ENCODE peak calls at places on chromosome 20, in four cellular contexts. One of them, this sample, is unnamed.

GRCh38 chr20:60993647-60994046 is 258.4 kb upstream of the CDH4 start:
- DNase-seq in HepG2: no peak
- DNase-seq in GM12878: no peak
- DNase-seq in K562: no peak
- DNase-seq in this sample: peak

GRCh38 chr20:53763707-53764415 is 170.2 kb upstream of the ZNF217 start:
- DNase-seq in HepG2: peak
- DNase-seq in GM12878: no peak
- DNase-seq in K562: no peak
- DNase-seq in this sample: no peak

GRCh38 chr20:9068896-9069663 is at the start of gene PLCB4:
- DNase-seq in K562: peak
- DNase-seq in GM12878: no peak
- DNase-seq in HepG2: no peak
- DNase-seq in this sample: peak

GRCh38 chr20:326645-327031 is 1.3 kb downstream of the SOX12 start:
- DNase-seq in HepG2: no peak
- DNase-seq in GM12878: no peak
- DNase-seq in K562: no peak
- DNase-seq in this sample: no peak

GRCh38 chr20:3661060-3661820 is 2.0 kb downstream of the GFRA4 start:
- DNase-seq in GM12878: no peak
- DNase-seq in HepG2: no peak
- DNase-seq in K562: no peak
- DNase-seq in this sample: no peak

GRCh38 chr20:43751167-43752050 is 24.6 kb upstream of the GTSF1L start:
- DNase-seq in HepG2: no peak
- DNase-seq in K562: no peak
- DNase-seq in GM12878: peak
- DNase-seq in this sample: no peak

GRCh38 chr20:24934101-24934661 is 14.9 kb upstream of the CST7 start:
- DNase-seq in HepG2: no peak
- DNase-seq in GM12878: no peak
- DNase-seq in K562: no peak
- DNase-seq in this sample: no peak

GRCh38 chr20:41540916-41541315 is 77.3 kb downstream of the CHD6 start:
- DNase-seq in GM12878: no peak
- DNase-seq in K562: no peak
- DNase-seq in HepG2: no peak
- DNase-seq in this sample: no peak

GRCh38 chr20:36330091-36330490 is 24.0 kb downstream of the DLGAP4 start:
- DNase-seq in K562: no peak
- DNase-seq in GM12878: no peak
- DNase-seq in HepG2: no peak
- DNase-seq in this sample: no peak

GRCh38 chr20:7516631-7517051 is 423.6 kb downstream of the HAO1 start:
- DNase-seq in GM12878: no peak
- DNase-seq in HepG2: no peak
- DNase-seq in K562: no peak
- DNase-seq in this sample: no peak

GRCh38 chr20:3238616-3239025 is 369 bp downstream of the SLC4A11 start:
- DNase-seq in GM12878: no peak
- DNase-seq in K562: peak
- DNase-seq in HepG2: no peak
- DNase-seq in this sample: peak

GRCh38 chr20:54227241-54227640 is 19.4 kb downstream of the PFDN4 start:
- DNase-seq in K562: no peak
- DNase-seq in HepG2: no peak
- DNase-seq in GM12878: no peak
- DNase-seq in this sample: no peak

GRCh38 chr20:19911810-19912382 is 105.3 kb upstream of the NAA20 start:
- DNase-seq in GM12878: no peak
- DNase-seq in HepG2: no peak
- DNase-seq in K562: no peak
- DNase-seq in this sample: no peak

GRCh38 chr20:58054744-58055373 is 173.6 kb downstream of the ANKRD60 start:
- DNase-seq in K562: no peak
- DNase-seq in GM12878: no peak
- DNase-seq in HepG2: no peak
- DNase-seq in this sample: no peak

GRCh38 chr20:44759595-44759994 is 13.9 kb downstream of the KCNK15 start:
- DNase-seq in K562: no peak
- DNase-seq in HepG2: no peak
- DNase-seq in GM12878: no peak
- DNase-seq in this sample: no peak

GRCh38 chr20:45823949-45824835 is 2.9 kb downstream of the TNNC2 start:
- DNase-seq in K562: no peak
- DNase-seq in HepG2: peak
- DNase-seq in GM12878: no peak
- DNase-seq in this sample: no peak

GRCh38 chr20:237479-237878 is 10.4 kb downstream of the DEFB129 start:
- DNase-seq in K562: no peak
- DNase-seq in HepG2: no peak
- DNase-seq in GM12878: no peak
- DNase-seq in this sample: no peak

GRCh38 chr20:2179957-2180356 is 78.3 kb downstream of the STK35 start:
- DNase-seq in GM12878: no peak
- DNase-seq in HepG2: no peak
- DNase-seq in K562: no peak
- DNase-seq in this sample: no peak

GRCh38 chr20:14712302-14712739 is 374.9 kb upstream of the FLRT3 start:
- DNase-seq in GM12878: no peak
- DNase-seq in HepG2: no peak
- DNase-seq in K562: no peak
- DNase-seq in this sample: no peak

GRCh38 chr20:4161447-4162251 is 146.3 kb upstream of the RNF24 start:
- DNase-seq in K562: no peak
- DNase-seq in GM12878: peak
- DNase-seq in HepG2: peak
- DNase-seq in this sample: no peak

GRCh38 chr20:13148402-13148801 is 72.7 kb upstream of the ISM1 start:
- DNase-seq in K562: no peak
- DNase-seq in GM12878: no peak
- DNase-seq in HepG2: no peak
- DNase-seq in this sample: no peak

GRCh38 chr20:13207016-13207415 is 14.1 kb upstream of the ISM1 start:
- DNase-seq in K562: no peak
- DNase-seq in GM12878: no peak
- DNase-seq in HepG2: no peak
- DNase-seq in this sample: no peak

GRCh38 chr20:6582449-6582848 is 185.0 kb upstream of the BMP2 start:
- DNase-seq in HepG2: no peak
- DNase-seq in GM12878: no peak
- DNase-seq in K562: no peak
- DNase-seq in this sample: no peak

GRCh38 chr20:33093582-33093981 is 14.1 kb downstream of the BPIFB4 start:
- DNase-seq in HepG2: no peak
- DNase-seq in K562: no peak
- DNase-seq in GM12878: no peak
- DNase-seq in this sample: no peak

GRCh38 chr20:57059055-57059617 is 207.3 kb downstream of the BMP7 start:
- DNase-seq in K562: no peak
- DNase-seq in HepG2: no peak
- DNase-seq in GM12878: no peak
- DNase-seq in this sample: no peak

GRCh38 chr20:62009322-62009721 is 56.4 kb downstream of the TAF4 start:
- DNase-seq in HepG2: no peak
- DNase-seq in GM12878: no peak
- DNase-seq in K562: no peak
- DNase-seq in this sample: no peak

GRCh38 chr20:53655909-53656652 is 62.4 kb upstream of the ZNF217 start:
- DNase-seq in K562: no peak
- DNase-seq in HepG2: no peak
- DNase-seq in GM12878: no peak
- DNase-seq in this sample: no peak

GRCh38 chr20:56451056-56451765 is 17.2 kb upstream of the RTF2 start:
- DNase-seq in HepG2: no peak
- DNase-seq in GM12878: no peak
- DNase-seq in K562: no peak
- DNase-seq in this sample: no peak

GRCh38 chr20:45902199-45902701 is 9.7 kb downstream of the PLTP start:
- DNase-seq in GM12878: no peak
- DNase-seq in K562: no peak
- DNase-seq in HepG2: no peak
- DNase-seq in this sample: no peak

GRCh38 chr20:46764068-46764467 is 54.6 kb downstream of the SLC2A10 start:
- DNase-seq in GM12878: no peak
- DNase-seq in HepG2: no peak
- DNase-seq in K562: no peak
- DNase-seq in this sample: no peak

DNA sequence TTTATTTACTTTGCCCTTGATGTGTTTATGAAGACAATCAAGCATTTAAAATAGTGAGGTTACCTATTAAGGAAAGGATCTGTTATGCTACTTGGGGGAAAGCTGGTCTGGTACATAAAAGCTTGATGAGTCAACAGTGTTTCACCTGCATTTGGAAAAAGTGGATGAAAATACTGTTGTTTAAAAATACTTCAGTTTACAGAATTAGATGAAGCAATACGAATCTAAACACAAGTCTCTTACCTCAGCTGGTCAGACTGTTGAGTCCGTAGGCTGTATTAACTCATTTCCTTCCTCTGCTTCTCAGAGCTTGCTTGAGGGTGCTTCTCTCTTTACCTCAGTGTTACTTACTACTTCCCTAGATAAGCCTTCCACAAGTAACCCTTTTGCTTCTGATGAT is 36.1 kb downstream of the NKX2-4 start:
- DNase-seq in GM12878: no peak
- DNase-seq in K562: no peak
- DNase-seq in HepG2: no peak
- DNase-seq in this sample: no peak
- TF ChIP-seq FOXM1 in GM12878: no peak
- TF ChIP-seq FOXM1 in K562: no peak
- TF ChIP-seq FOXM1 in HepG2: no peak
- TF ChIP-seq FOXM1 in this sample: no peak

GRCh38 chr20:59175861-59176260 is 12.2 kb downstream of the ZNF831 start:
- DNase-seq in K562: no peak
- DNase-seq in HepG2: no peak
- DNase-seq in GM12878: no peak
- DNase-seq in this sample: no peak
- TF ChIP-seq BHLHE40 in K562: no peak
- TF ChIP-seq BHLHE40 in HepG2: no peak
- TF ChIP-seq BHLHE40 in GM12878: no peak
- TF ChIP-seq BHLHE40 in this sample: no peak

GRCh38 chr20:49171928-49172327 is 16.2 kb downstream of the STAU1 start:
- DNase-seq in HepG2: no peak
- DNase-seq in K562: no peak
- DNase-seq in GM12878: no peak
- DNase-seq in this sample: no peak
- TF ChIP-seq FOXM1 in HepG2: no peak
- TF ChIP-seq FOXM1 in K562: no peak
- TF ChIP-seq FOXM1 in GM12878: no peak
- TF ChIP-seq FOXM1 in this sample: no peak

DNA sequence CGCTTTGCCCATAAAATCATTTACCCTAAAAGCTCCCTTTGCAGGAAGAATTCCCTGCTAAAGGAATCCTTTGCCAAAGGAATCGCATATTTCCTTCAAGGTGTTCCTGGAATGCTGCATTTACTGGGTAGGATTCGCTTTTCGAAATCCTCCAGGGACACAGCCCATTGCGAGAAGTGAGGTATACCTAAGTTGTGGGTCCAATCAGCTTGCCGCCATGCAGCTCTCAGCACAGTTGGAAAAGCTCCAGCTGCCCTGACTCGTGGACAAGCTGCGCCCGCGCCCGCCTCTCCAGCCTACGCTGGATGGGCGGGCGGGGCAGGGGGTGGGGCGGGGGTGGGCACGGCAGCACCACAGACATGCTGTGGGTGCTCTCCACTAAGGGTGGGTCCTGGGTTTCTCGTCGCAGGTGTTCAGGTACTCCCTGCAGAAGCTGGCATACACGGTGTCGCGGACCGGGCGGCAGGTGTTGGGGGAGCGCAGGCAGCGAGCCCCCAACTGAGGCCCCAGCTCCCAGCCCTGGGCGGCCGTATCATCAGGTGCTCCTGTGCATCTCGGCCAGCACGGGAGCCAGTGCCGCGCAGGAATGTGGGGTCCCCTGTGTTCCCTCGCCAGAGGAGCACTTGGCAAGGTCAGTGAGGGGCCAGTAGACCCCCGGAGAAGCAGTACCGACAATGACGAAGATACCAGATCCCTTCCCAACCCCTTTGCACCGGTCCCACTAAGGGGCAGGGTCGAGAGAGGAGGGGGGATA is 1.4 kb downstream of the NNAT start:
- DNase-seq in GM12878: no peak
- DNase-seq in K562: no peak
- DNase-seq in HepG2: no peak
- DNase-seq in this sample: no peak
- TF ChIP-seq BHLHE40 in GM12878: no peak
- TF ChIP-seq BHLHE40 in K562: no peak
- TF ChIP-seq BHLHE40 in HepG2: no peak
- TF ChIP-seq BHLHE40 in this sample: no peak

DNA sequence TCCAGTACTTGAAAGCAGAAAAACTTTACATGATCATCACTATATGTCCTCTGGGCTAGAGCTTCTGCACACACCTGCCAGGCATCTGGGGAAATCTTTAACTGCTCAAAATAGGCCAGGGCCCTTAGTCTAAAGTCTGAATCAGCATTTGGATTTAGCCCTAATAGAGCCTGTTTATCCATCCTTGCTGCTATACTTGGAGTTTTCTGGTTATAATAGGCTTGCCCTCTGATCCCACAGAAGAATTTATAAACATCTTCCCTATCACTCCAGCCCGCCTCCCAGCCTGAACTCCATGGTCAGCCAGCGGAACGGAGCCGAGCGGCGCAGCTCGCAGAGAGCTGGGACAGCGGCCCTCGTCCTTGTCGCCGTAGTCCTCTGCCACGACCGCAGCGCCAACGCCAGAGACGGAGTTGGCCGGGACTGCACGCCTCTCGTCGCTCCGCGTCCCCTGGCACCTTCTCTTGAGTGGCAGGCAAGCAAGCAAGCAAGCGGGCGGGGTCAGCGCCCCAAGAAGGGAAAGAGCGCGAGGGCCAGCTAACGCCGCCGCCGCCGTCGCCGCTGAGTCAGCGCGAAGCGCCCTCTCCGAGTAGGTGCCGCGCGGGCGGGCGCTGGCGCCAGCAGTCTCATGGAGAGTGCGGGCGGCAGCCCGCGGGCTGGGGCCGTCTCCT is 25.4 kb upstream of the ASIP start:
- DNase-seq in GM12878: no peak
- DNase-seq in HepG2: peak
- DNase-seq in K562: peak
- DNase-seq in this sample: peak
- TF ChIP-seq FOXM1 in GM12878: no peak
- TF ChIP-seq FOXM1 in HepG2: no peak
- TF ChIP-seq FOXM1 in K562: no peak
- TF ChIP-seq FOXM1 in this sample: no peak

GRCh38 chr20:31606928-31607639 is 2.0 kb downstream of the ID1 start:
- DNase-seq in GM12878: no peak
- DNase-seq in K562: peak
- DNase-seq in HepG2: peak
- DNase-seq in this sample: no peak

GRCh38 chr20:31606678-31606927 is 1.5 kb downstream of the ID1 start:
- DNase-seq in K562: no peak
- DNase-seq in GM12878: no peak
- DNase-seq in HepG2: no peak
- DNase-seq in this sample: no peak

GRCh38 chr20:31605902-31606677 is 1.0 kb downstream of the ID1 start:
- DNase-seq in K562: no peak
- DNase-seq in GM12878: no peak
- DNase-seq in HepG2: peak
- DNase-seq in this sample: no peak

GRCh38 chr20:31607640-31608255 is 2.7 kb downstream of the ID1 start:
- DNase-seq in HepG2: peak
- DNase-seq in K562: no peak
- DNase-seq in GM12878: no peak
- DNase-seq in this sample: no peak

GRCh38 chr20:31608256-31608980 is 3.3 kb downstream of the ID1 start:
- DNase-seq in K562: peak
- DNase-seq in HepG2: peak
- DNase-seq in GM12878: no peak
- DNase-seq in this sample: no peak
- TF ChIP-seq BHLHE40 in K562: peak
- TF ChIP-seq BHLHE40 in HepG2: peak
- TF ChIP-seq BHLHE40 in GM12878: no peak
- TF ChIP-seq BHLHE40 in this sample: no peak